ENCODE peak calls at places on chromosomes 3 and 15, in four cellular contexts. R is K562, F is Peyer's patch, V is breast epithelium. G is an unnamed sample.

GRCh38 chr15:91694829-91695205 is 158.7 kb upstream of the SLCO3A1 start:
- DNase-seq in V (no peak), R (no peak), F (no peak), G (no peak)

GRCh38 chr3:29186982-29187718 is 93.7 kb upstream of the RBMS3 start:
- DNase-seq in R (no peak), V (no peak), F (no peak), G (no peak)

GRCh38 chr3:185815391-185816282 is 9.2 kb downstream of the IGF2BP2 start:
- DNase-seq in R (peak), V (no peak), F (no peak), G (no peak)

GRCh38 chr3:126423191-126424038 is 28.7 kb downstream of the CFAP100 start:
- DNase-seq in F (peak), V (peak), R (no peak), G (peak)

GRCh38 chr15:85396554-85396953 is 16.2 kb downstream of the AKAP13 start:
- DNase-seq in R (no peak), V (no peak), F (no peak), G (no peak)

GRCh38 chr3:174532216-174532615 is 326.9 kb upstream of the NAALADL2 start:
- DNase-seq in F (no peak), V (no peak), R (no peak), G (no peak)

GRCh38 chr3:128229077-128229837 is 76.0 kb downstream of the EEFSEC start:
- DNase-seq in R (no peak), V (no peak), F (no peak), G (no peak)

GRCh38 chr3:15345051-15345607 is 12.7 kb upstream of the SH3BP5 start:
- DNase-seq in F (no peak), V (no peak), R (no peak), G (no peak)

GRCh38 chr3:197942956-197943556 is 6.9 kb upstream of the RPL35A start:
- DNase-seq in V (no peak), F (no peak), R (peak), G (no peak)

GRCh38 chr3:121834734-121835709 is at the start of the genes EAF2 and IQCB1:
- DNase-seq in F (peak), R (peak), V (peak), G (peak)

GRCh38 chr15:60842694-60843093 is 363.8 kb upstream of the ICE2 start:
- DNase-seq in V (no peak), F (no peak), R (no peak), G (no peak)

GRCh38 chr3:121786485-121786884 is 36.9 kb upstream of the GOLGB1 start:
- DNase-seq in R (no peak), V (no peak), F (no peak), G (no peak)

GRCh38 chr15:28919201-28919627 is 33.4 kb downstream of the APBA2 start:
- DNase-seq in F (no peak), R (no peak), V (no peak), G (no peak)

GRCh38 chr15:77225641-77226040 is 154.7 kb upstream of the TSPAN3 start:
- DNase-seq in F (no peak), V (no peak), R (no peak), G (no peak)

GRCh38 chr15:91940466-91941381 is 87.2 kb downstream of the SLCO3A1 start:
- DNase-seq in V (no peak), F (no peak), R (no peak), G (no peak)

GRCh38 chr3:2921903-2922302 is 188.3 kb downstream of the IL5RA start:
- DNase-seq in F (no peak), R (no peak), V (no peak), G (no peak)

GRCh38 chr3:194740859-194741486 is 55.3 kb downstream of the FAM43A start:
- DNase-seq in R (no peak), V (no peak), F (no peak), G (no peak)

GRCh38 chr3:160400048-160400630 is 689 bp downstream of the SMC4 start:
- DNase-seq in F (peak), V (no peak), R (no peak), G (peak)

GRCh38 chr3:81425198-81425868 is 336.1 kb downstream of the GBE1 start:
- DNase-seq in V (no peak), F (no peak), R (no peak), G (no peak)

GRCh38 chr3:179452166-179452544 is 885 bp upstream of the GNB4 start:
- DNase-seq in F (no peak), V (no peak), R (no peak), G (no peak)

GRCh38 chr3:137409584-137409983 is 354.5 kb upstream of the SOX14 start:
- DNase-seq in V (no peak), F (no peak), R (no peak), G (no peak)

DNA sequence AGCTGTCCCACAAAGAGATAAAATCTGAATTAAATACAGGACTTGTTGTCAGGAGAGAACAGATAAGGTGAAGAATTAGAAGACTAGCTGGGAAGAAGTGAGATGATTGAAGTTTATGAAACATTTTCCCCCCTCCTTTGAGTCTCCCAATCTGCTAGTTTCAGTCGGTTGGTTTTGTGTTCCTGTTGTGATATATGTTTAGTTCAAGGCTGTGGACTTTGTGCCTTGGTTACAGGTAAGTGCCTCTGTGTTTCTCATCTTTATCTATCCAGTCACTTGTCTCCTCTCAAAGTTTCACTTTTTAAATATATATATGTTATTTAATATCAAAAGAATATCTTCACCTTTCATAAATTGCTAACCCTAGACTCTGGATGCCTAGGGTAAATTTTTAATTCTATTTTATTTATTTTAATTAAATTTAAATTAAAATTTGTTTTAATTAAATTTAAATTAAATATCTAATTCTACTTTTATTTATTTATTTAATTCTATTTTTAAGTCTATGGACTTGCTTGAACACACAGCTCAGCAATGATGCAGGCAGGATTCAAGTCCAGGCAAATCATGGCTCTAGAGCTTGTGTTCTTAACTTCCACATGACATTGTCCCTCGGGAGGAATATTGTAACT is 190.0 kb downstream of the FHIT start:
- DNase-seq in V (no peak), F (no peak), R (no peak), G (no peak)
- H3K4me3 ChIP-seq in V (no peak), F (no peak), R (no peak), G (no peak)

DNA sequence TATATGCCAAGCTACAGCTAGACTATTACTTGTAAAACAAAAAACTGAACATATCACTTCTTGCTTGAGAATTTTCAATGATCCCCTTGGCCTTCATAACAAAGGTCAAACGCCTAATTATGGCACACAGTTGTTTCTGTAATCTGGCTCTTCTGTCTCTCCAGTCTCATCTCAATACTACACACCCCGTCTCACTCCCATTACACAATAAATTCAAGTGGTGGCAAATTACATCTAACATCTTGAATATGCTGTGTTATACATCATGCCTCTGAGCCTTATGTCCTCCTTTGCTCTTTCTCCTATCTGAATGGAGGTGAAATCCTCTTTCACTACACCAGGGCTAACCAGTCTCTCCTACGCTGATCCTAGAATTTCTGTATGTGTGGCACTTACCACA is 140.4 kb downstream of the TBL1XR1 start:
- DNase-seq in F (no peak), R (no peak), V (no peak), G (no peak)
- H3K27ac ChIP-seq in F (no peak), R (no peak), V (no peak), G (no peak)

GRCh38 chr3:45915518-45916231 is 27.6 kb upstream of the CXCR6 start:
- DNase-seq in F (no peak), V (no peak), R (peak), G (no peak)
- TF ChIP-seq POLR2A in F (no peak), V (no peak), R (no peak), G (no peak)

GRCh38 chr3:123459867-123460266 is 11.0 kb upstream of the ADCY5 start:
- DNase-seq in V (no peak), R (no peak), F (no peak), G (no peak)
- H3K4me3 ChIP-seq in V (no peak), R (no peak), F (no peak), G (no peak)

DNA sequence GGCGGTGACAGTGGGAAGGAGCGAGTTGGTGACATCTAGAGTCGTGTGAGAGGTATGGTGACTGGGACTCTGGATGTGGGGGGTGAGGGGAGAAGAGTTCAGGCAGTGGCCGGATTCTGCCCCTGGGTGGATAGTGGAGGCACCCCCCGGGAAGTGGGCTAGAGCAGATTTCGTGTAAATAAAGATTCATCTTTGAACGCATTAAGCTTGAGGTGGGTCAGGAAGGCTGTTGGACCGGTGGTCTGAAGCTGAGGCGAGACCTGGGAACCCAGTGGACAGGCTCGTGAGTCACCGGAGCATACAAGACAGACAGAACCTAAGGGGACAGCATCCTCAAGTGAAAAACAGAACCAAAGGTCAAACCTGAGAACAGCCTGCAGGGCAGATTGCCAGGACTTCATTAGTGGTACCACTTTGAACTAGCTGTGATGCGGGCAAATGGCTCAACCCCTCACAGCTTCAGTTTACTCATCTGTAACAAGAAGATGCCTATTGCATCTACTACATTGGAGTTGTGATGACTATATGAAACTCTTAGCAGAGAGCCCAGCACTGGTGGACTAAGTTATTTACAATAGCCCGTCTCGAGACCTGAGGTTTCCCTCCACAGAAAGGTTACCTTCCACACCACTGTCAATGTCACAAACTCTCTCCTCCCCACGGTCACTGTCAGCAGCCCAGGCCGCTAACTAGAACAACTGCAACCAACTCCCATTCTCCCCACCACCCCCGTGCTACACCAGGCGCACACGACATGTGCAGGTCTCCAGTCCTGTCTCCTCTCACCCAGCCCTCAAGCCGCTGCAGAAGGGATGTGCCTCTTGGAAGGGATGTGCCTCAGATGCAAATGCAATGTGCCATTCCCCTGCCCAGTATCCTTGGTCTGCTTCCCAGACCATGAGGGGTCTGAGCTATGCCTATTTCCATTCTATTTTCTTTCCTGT is 901 bp upstream of the CLN6 start:
- DNase-seq in V (no peak), F (no peak), R (no peak), G (no peak)
- H3K27ac ChIP-seq in V (peak), F (peak), R (peak), G (peak)

G was measured in right lobe of liver.